ENCODE peak calls at places on chromosomes 7 and 10, in ten cellular contexts. One of them, this sample, is unnamed.

GRCh38 chr7:77409005-77409738 is 7.0 kb downstream of the GSAP start:
- DNase-seq in right lobe of liver: no peak
- DNase-seq in SK-N-DZ: no peak
- DNase-seq in endothelial cell: no peak
- DNase-seq in NCI-H226: peak
- DNase-seq in GM20000: no peak
- DNase-seq in left cardiac atrium: no peak
- DNase-seq in G401: no peak
- DNase-seq in hypothalamus: no peak
- DNase-seq in RCC 7860: no peak
- DNase-seq in this sample: no peak

GRCh38 chr10:110459600-110459999 is 38.1 kb upstream of the DUSP5 start:
- DNase-seq in endothelial cell: no peak
- DNase-seq in hypothalamus: no peak
- DNase-seq in G401: no peak
- DNase-seq in SK-N-DZ: no peak
- DNase-seq in GM20000: no peak
- DNase-seq in NCI-H226: no peak
- DNase-seq in RCC 7860: no peak
- DNase-seq in left cardiac atrium: no peak
- DNase-seq in right lobe of liver: no peak
- DNase-seq in this sample: no peak

GRCh38 chr7:129168219-129168991 is 20.0 kb upstream of the SMO start:
- DNase-seq in G401: peak
- DNase-seq in left cardiac atrium: no peak
- DNase-seq in SK-N-DZ: no peak
- DNase-seq in right lobe of liver: no peak
- DNase-seq in NCI-H226: no peak
- DNase-seq in RCC 7860: no peak
- DNase-seq in GM20000: no peak
- DNase-seq in endothelial cell: no peak
- DNase-seq in hypothalamus: no peak
- DNase-seq in this sample: no peak

GRCh38 chr10:8404721-8405120 is 350.2 kb downstream of the GATA3 start:
- DNase-seq in endothelial cell: no peak
- DNase-seq in RCC 7860: peak
- DNase-seq in hypothalamus: no peak
- DNase-seq in right lobe of liver: no peak
- DNase-seq in G401: no peak
- DNase-seq in NCI-H226: no peak
- DNase-seq in SK-N-DZ: no peak
- DNase-seq in GM20000: peak
- DNase-seq in left cardiac atrium: no peak
- DNase-seq in this sample: no peak

GRCh38 chr10:114902151-114902550 is 35.8 kb upstream of the TRUB1 start:
- DNase-seq in SK-N-DZ: no peak
- DNase-seq in NCI-H226: no peak
- DNase-seq in G401: no peak
- DNase-seq in hypothalamus: no peak
- DNase-seq in right lobe of liver: no peak
- DNase-seq in RCC 7860: no peak
- DNase-seq in left cardiac atrium: no peak
- DNase-seq in endothelial cell: no peak
- DNase-seq in GM20000: no peak
- DNase-seq in this sample: no peak

GRCh38 chr7:40916811-40917210 is 782.0 kb downstream of the SUGCT start:
- DNase-seq in endothelial cell: no peak
- DNase-seq in RCC 7860: no peak
- DNase-seq in G401: no peak
- DNase-seq in GM20000: no peak
- DNase-seq in right lobe of liver: no peak
- DNase-seq in NCI-H226: peak
- DNase-seq in left cardiac atrium: no peak
- DNase-seq in SK-N-DZ: no peak
- DNase-seq in hypothalamus: no peak
- DNase-seq in this sample: no peak

GRCh38 chr10:20981419-20981953 is 84.4 kb upstream of the NEBL start:
- DNase-seq in hypothalamus: no peak
- DNase-seq in right lobe of liver: no peak
- DNase-seq in left cardiac atrium: no peak
- DNase-seq in SK-N-DZ: no peak
- DNase-seq in G401: no peak
- DNase-seq in endothelial cell: no peak
- DNase-seq in RCC 7860: no peak
- DNase-seq in NCI-H226: no peak
- DNase-seq in GM20000: no peak
- DNase-seq in this sample: no peak

GRCh38 chr10:114987995-114988394 is 50.0 kb downstream of the TRUB1 start:
- DNase-seq in G401: no peak
- DNase-seq in GM20000: no peak
- DNase-seq in endothelial cell: no peak
- DNase-seq in SK-N-DZ: no peak
- DNase-seq in left cardiac atrium: no peak
- DNase-seq in NCI-H226: no peak
- DNase-seq in RCC 7860: no peak
- DNase-seq in right lobe of liver: no peak
- DNase-seq in hypothalamus: no peak
- DNase-seq in this sample: no peak

GRCh38 chr7:139720705-139721231 is 57.0 kb downstream of the HIPK2 start:
- DNase-seq in hypothalamus: no peak
- DNase-seq in endothelial cell: no peak
- DNase-seq in right lobe of liver: no peak
- DNase-seq in G401: no peak
- DNase-seq in SK-N-DZ: no peak
- DNase-seq in NCI-H226: no peak
- DNase-seq in GM20000: no peak
- DNase-seq in RCC 7860: no peak
- DNase-seq in left cardiac atrium: no peak
- DNase-seq in this sample: no peak

GRCh38 chr7:84524714-84525694 is 330.4 kb upstream of the SEMA3A start:
- DNase-seq in right lobe of liver: no peak
- DNase-seq in hypothalamus: no peak
- DNase-seq in RCC 7860: no peak
- DNase-seq in GM20000: no peak
- DNase-seq in NCI-H226: peak
- DNase-seq in endothelial cell: no peak
- DNase-seq in SK-N-DZ: no peak
- DNase-seq in left cardiac atrium: peak
- DNase-seq in G401: no peak
- DNase-seq in this sample: no peak

GRCh38 chr10:88136712-88137111 is 273.3 kb downstream of the PTEN start:
- DNase-seq in GM20000: no peak
- DNase-seq in endothelial cell: no peak
- DNase-seq in G401: no peak
- DNase-seq in SK-N-DZ: no peak
- DNase-seq in RCC 7860: no peak
- DNase-seq in right lobe of liver: no peak
- DNase-seq in NCI-H226: no peak
- DNase-seq in hypothalamus: no peak
- DNase-seq in left cardiac atrium: no peak
- DNase-seq in this sample: no peak

GRCh38 chr10:59805043-59805442 is 51.8 kb upstream of the MRLN start:
- DNase-seq in endothelial cell: peak
- DNase-seq in GM20000: no peak
- DNase-seq in right lobe of liver: no peak
- DNase-seq in NCI-H226: peak
- DNase-seq in RCC 7860: no peak
- DNase-seq in left cardiac atrium: no peak
- DNase-seq in hypothalamus: no peak
- DNase-seq in SK-N-DZ: peak
- DNase-seq in G401: peak
- DNase-seq in this sample: no peak

GRCh38 chr10:100960251-100960650 is 9.1 kb upstream of the SEMA4G start:
- DNase-seq in NCI-H226: no peak
- DNase-seq in right lobe of liver: no peak
- DNase-seq in RCC 7860: no peak
- DNase-seq in left cardiac atrium: no peak
- DNase-seq in endothelial cell: no peak
- DNase-seq in GM20000: no peak
- DNase-seq in G401: no peak
- DNase-seq in SK-N-DZ: no peak
- DNase-seq in hypothalamus: no peak
- DNase-seq in this sample: no peak

GRCh38 chr10:97123713-97124112 is 62.0 kb downstream of the SLIT1 start:
- DNase-seq in G401: no peak
- DNase-seq in GM20000: no peak
- DNase-seq in SK-N-DZ: no peak
- DNase-seq in RCC 7860: no peak
- DNase-seq in hypothalamus: no peak
- DNase-seq in left cardiac atrium: no peak
- DNase-seq in right lobe of liver: no peak
- DNase-seq in NCI-H226: no peak
- DNase-seq in endothelial cell: no peak
- DNase-seq in this sample: no peak

This sample was measured in NCI-H748 treated with DMSO at 0.1 percent for 48 hours.